ENCODE peak calls at places on chromosomes 6 and 20, in eight cellular contexts. O is stomach, L is sigmoid colon, B is endothelial cell of umbilical vein, A is breast epithelium, D is suprapubic skin, G is HCT116, C is GM12878. T is an unnamed sample. For H3K27me3, the result is how much of the 10 kb centered on the place peaks cover.

GRCh38 chr20:18638768-18639167 is 50.9 kb downstream of the DTD1 start:
- DNase-seq in O (no peak), L (peak), B (no peak), A (no peak), D (no peak), G (no peak), C (no peak), T (no peak)

GRCh38 chr20:41475507-41475906 is 108.9 kb upstream of the EMILIN3 start:
- DNase-seq in O (no peak), L (no peak), B (peak), A (no peak), D (no peak), G (no peak), C (no peak), T (no peak)

GRCh38 chr6:160400426-160400825 is 52.2 kb downstream of the SLC22A3 start:
- DNase-seq in O (no peak), L (no peak), B (no peak), A (no peak), D (no peak), G (no peak), C (no peak), T (peak)

GRCh38 chr20:60086936-60087562 is 128.8 kb downstream of the CDH26 start:
- DNase-seq in O (no peak), L (peak), B (no peak), A (no peak), D (no peak), G (no peak), C (no peak), T (no peak)

GRCh38 chr20:8661229-8662023 is 407.5 kb upstream of the PLCB4 start:
- DNase-seq in O (no peak), L (no peak), B (no peak), A (no peak), D (no peak), G (no peak), C (no peak), T (no peak)

GRCh38 chr6:104322849-104323248 is 536.9 kb downstream of the HACE1 start:
- DNase-seq in O (no peak), L (no peak), B (no peak), A (no peak), D (no peak), G (no peak), C (no peak), T (no peak)

GRCh38 chr20:40251284-40251932 is 437.6 kb downstream of the MAFB start:
- DNase-seq in O (no peak), L (no peak), B (peak), A (no peak), D (no peak), G (peak), C (no peak), T (peak)

GRCh38 chr20:35820715-35821114 is 48.9 kb downstream of the PHF20 start:
- DNase-seq in O (no peak), L (no peak), B (no peak), A (no peak), D (no peak), G (no peak), C (no peak), T (no peak)

GRCh38 chr20:25046736-25047666 is 10.9 kb downstream of the ACSS1 start:
- DNase-seq in O (no peak), L (peak), B (no peak), A (no peak), D (peak), G (no peak), C (no peak), T (no peak)

GRCh38 chr20:61477366-61477966 is 225.4 kb downstream of the CDH4 start:
- DNase-seq in O (no peak), L (no peak), B (no peak), A (no peak), D (no peak), G (no peak), C (no peak), T (no peak)

GRCh38 chr6:22250486-22250885 is 46.4 kb downstream of the PRL start:
- DNase-seq in O (no peak), L (no peak), B (no peak), A (no peak), D (no peak), G (no peak), C (no peak), T (no peak)

GRCh38 chr6:166456360-166457156 is 73.8 kb upstream of the MPC1 start:
- DNase-seq in O (no peak), L (no peak), B (peak), A (no peak), D (no peak), G (no peak), C (peak), T (peak)

GRCh38 chr6:126664271-126664670 is 324.4 kb downstream of the CENPW start:
- DNase-seq in O (no peak), L (no peak), B (no peak), A (no peak), D (no peak), G (no peak), C (no peak), T (no peak)

GRCh38 chr20:60895363-60896079 is 356.5 kb upstream of the CDH4 start:
- DNase-seq in O (no peak), L (no peak), B (no peak), A (no peak), D (no peak), G (no peak), C (no peak), T (no peak)

GRCh38 chr6:166420351-166420750 is 37.6 kb upstream of the MPC1 start:
- DNase-seq in O (no peak), L (no peak), B (peak), A (no peak), D (no peak), G (no peak), C (no peak), T (no peak)

DNA sequence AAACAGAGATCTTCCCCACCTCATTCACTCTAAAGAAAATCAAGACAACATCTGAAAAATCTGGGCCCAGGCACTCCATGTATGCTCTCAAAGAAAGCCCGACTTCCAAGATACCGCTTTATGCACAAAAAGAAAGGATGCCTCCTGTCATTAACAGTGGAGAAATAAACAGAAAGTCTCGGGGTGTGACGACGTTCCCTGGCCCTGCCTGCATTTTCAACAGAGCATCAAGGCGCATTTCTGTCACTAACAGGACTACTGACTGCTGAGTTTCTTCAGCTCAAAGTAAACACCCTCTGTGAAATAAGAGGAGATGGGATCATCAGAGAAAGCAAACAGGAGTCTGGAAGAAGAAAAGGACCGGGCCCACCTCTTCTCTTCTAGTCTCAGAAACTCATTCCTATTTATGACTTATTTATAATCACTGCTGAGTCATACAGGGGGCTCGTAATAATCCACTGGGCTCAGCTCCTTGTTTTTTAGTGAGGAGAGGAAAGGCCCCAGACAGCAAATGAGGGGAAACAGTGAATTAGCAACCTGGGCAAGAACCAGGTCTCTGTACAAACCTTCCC is 99.7 kb downstream of the ZMYND8 start:
- DNase-seq in O (no peak), L (no peak), B (peak), A (no peak), D (no peak), G (no peak), C (no peak), T (no peak)
- TF ChIP-seq POLR2AphosphoS5 in O (no peak), L (no peak), B (no peak), A (no peak), D (no peak), G (no peak), C (no peak), T (no peak)

GRCh38 chr20:36833275-36834020 is 42.5 kb upstream of the TLDC2 start:
- DNase-seq in O (no peak), L (peak), B (peak), A (no peak), D (no peak), G (no peak), C (no peak), T (no peak)

GRCh38 chr20:36835025-36835424 is 40.9 kb upstream of the TLDC2 start:
- DNase-seq in O (no peak), L (peak), B (no peak), A (no peak), D (no peak), G (no peak), C (no peak), T (no peak)

GRCh38 chr20:36832791-36833190 is 43.1 kb upstream of the TLDC2 start:
- DNase-seq in O (no peak), L (peak), B (no peak), A (no peak), D (no peak), G (no peak), C (no peak), T (no peak)

GRCh38 chr20:36836591-36837329 is 39.2 kb upstream of the TLDC2 start:
- DNase-seq in O (peak), L (peak), B (peak), A (no peak), D (no peak), G (peak), C (no peak), T (no peak)

DNA sequence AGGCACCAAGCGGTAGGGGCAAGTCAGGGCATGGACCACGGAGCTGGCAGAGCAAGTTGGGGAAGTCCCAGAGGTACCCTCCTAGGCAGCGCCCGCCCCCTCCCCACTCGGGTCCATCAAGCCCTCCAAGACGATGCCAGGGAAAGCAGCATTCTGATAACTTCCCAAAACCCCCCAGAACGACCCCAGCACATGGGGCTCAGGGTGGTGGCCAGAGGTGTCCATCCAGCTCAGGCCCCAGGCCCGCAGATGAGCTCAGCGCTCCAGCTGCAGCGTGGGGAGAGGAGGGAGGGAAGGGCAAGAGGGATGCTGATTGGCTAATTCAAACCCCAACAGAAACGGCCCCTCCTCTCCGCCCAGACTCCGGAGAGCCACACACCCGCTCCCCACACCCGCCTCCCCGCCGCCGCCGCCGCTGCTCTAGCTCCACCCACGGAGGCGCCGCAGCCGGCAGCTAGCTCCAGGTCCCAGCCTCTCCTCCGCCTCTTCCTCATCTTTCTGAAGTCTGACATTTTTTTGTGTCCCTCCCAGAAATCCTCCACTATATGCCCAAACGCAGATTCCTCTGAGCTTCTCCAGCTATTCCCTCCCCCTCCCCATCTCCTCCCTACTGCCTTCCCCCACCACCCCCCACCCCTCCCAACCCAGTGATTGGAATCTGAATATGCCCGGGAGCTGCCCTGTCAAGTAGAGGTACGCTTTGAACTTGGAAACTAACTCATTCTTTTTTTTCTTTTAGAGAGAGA is 40.3 kb upstream of the TLDC2 start:
- DNase-seq in O (peak), L (peak), B (peak), A (peak), D (peak), G (peak), C (peak), T (peak)
- TF ChIP-seq POLR2A in O (no peak), L (peak), B (peak), A (no peak), D (no peak), G (peak), C (peak), T (no peak)

GRCh38 chr6:24448396-24448795 is 41.0 kb downstream of the GPLD1 start:
- DNase-seq in O (no peak), L (no peak), B (no peak), A (no peak), D (no peak), G (no peak), C (no peak), T (no peak)

GRCh38 chr6:24448828-24449525 is 40.4 kb downstream of the GPLD1 start:
- DNase-seq in O (no peak), L (no peak), B (no peak), A (no peak), D (no peak), G (no peak), C (no peak), T (no peak)

GRCh38 chr6:24454452-24454851 is 34.9 kb downstream of the GPLD1 start:
- DNase-seq in O (no peak), L (no peak), B (no peak), A (no peak), D (no peak), G (no peak), C (no peak), T (no peak)

GRCh38 chr6:24453921-24454320 is 35.5 kb downstream of the GPLD1 start:
- DNase-seq in O (no peak), L (no peak), B (no peak), A (no peak), D (no peak), G (no peak), C (no peak), T (peak)

DNA sequence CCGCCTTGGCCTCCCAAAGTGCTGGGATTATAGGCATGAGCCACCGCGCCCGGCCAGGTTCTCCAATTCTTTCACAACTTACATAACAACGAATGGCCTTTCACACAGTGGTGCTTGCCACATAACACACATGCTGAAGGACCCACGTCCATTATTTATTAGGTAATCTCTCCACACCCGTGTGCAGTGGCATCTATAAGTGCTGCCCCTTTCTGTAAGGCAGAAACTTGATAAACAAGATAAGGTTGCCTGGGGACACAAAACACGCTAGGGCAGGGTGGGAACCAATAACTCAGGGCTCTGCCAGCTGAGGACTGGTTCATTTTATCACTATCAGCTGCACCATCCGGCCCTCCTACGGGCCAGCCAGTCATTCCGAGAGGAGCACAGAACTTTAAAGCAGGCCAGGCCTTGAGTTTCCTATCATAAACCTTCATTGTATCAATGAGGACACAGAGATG is 37.8 kb downstream of the GPLD1 start:
- DNase-seq in O (no peak), L (no peak), B (no peak), A (no peak), D (no peak), G (no peak), C (no peak), T (peak)
- H3K27me3 ChIP-seq in O (under half), L (under half), B (under half), A (under half), D (under half), G (under half), C (under half), T (under half)

GRCh38 chr6:27812805-27813626 is 99.2 kb downstream of the OR2B2 start:
- DNase-seq in O (no peak), L (no peak), B (no peak), A (no peak), D (no peak), G (no peak), C (no peak), T (no peak)
- TF ChIP-seq POLR2AphosphoS5 in O (no peak), L (no peak), B (no peak), A (no peak), D (no peak), G (no peak), C (no peak), T (no peak)

GRCh38 chr20:52847739-52848359 is 124.3 kb upstream of the TSHZ2 start:
- DNase-seq in O (peak), L (no peak), B (no peak), A (no peak), D (no peak), G (no peak), C (no peak), T (no peak)
- TF ChIP-seq POLR2A in O (no peak), L (no peak), B (no peak), A (no peak), D (no peak), G (no peak), C (no peak), T (no peak)

GRCh38 chr20:51424270-51425041 is 118.1 kb downstream of the NFATC2 start:
- DNase-seq in O (no peak), L (no peak), B (no peak), A (no peak), D (no peak), G (no peak), C (no peak), T (no peak)

GRCh38 chr20:51423810-51424209 is 118.7 kb downstream of the NFATC2 start:
- DNase-seq in O (no peak), L (no peak), B (no peak), A (no peak), D (no peak), G (no peak), C (no peak), T (no peak)

GRCh38 chr20:51426879-51427624 is 115.5 kb downstream of the NFATC2 start:
- DNase-seq in O (no peak), L (no peak), B (no peak), A (no peak), D (no peak), G (no peak), C (no peak), T (no peak)

GRCh38 chr20:51427625-51428291 is 114.8 kb downstream of the NFATC2 start:
- DNase-seq in O (no peak), L (no peak), B (no peak), A (no peak), D (no peak), G (no peak), C (no peak), T (no peak)

DNA sequence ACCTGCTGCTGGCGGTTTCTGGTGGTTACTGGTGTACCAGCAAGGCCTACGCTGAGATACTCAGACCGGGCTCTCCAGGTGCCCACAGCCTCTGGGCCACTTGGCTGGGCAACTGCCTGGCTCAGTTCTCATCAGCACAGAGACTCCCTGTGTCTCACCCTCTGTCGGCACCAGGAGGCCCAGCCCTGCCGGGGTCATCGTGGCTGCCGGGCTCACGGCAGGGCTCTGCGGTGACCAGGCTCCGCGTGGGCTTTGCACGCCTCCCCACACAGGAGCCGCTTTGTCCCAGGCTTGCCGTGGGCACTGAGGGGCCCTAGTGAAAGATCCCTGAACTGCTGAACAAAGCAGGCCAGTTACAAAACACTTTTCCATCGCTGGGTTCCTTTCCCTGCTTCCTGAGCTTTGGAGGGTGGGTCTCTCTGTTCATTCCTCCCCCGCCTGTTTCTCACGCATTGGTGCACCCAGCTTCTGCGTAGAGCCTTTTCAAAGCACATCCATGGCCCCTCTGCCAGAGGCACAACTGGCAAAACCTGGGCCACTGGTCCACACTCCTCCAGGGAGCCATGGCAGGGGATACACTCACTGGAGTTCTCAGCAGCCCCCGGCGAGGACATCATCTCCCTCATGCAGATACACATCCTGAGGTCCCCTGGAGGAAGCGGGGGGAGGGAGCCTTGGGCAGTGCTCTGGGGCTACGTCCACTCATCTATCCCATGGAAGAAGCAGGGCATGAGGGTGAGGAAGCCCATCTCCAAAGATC is 117.0 kb downstream of the NFATC2 start:
- DNase-seq in O (no peak), L (no peak), B (no peak), A (no peak), D (no peak), G (no peak), C (no peak), T (no peak)
- H3K27me3 ChIP-seq in O (under half), L (under half), B (under half), A (under half), D (under half), G (under half), C (under half), T (under half)

GRCh38 chr6:44077201-44077946 is 49.9 kb downstream of the MRPL14 start:
- DNase-seq in O (no peak), L (no peak), B (no peak), A (no peak), D (peak), G (no peak), C (no peak), T (no peak)

GRCh38 chr6:44079672-44080071 is 47.6 kb downstream of the MRPL14 start:
- DNase-seq in O (no peak), L (no peak), B (no peak), A (no peak), D (peak), G (no peak), C (no peak), T (no peak)

GRCh38 chr6:44078219-44078794 is 48.9 kb downstream of the MRPL14 start:
- DNase-seq in O (no peak), L (no peak), B (no peak), A (no peak), D (no peak), G (no peak), C (no peak), T (no peak)

GRCh38 chr6:44080561-44081521 is 46.4 kb downstream of the MRPL14 start:
- DNase-seq in O (no peak), L (no peak), B (no peak), A (no peak), D (peak), G (no peak), C (no peak), T (no peak)

DNA sequence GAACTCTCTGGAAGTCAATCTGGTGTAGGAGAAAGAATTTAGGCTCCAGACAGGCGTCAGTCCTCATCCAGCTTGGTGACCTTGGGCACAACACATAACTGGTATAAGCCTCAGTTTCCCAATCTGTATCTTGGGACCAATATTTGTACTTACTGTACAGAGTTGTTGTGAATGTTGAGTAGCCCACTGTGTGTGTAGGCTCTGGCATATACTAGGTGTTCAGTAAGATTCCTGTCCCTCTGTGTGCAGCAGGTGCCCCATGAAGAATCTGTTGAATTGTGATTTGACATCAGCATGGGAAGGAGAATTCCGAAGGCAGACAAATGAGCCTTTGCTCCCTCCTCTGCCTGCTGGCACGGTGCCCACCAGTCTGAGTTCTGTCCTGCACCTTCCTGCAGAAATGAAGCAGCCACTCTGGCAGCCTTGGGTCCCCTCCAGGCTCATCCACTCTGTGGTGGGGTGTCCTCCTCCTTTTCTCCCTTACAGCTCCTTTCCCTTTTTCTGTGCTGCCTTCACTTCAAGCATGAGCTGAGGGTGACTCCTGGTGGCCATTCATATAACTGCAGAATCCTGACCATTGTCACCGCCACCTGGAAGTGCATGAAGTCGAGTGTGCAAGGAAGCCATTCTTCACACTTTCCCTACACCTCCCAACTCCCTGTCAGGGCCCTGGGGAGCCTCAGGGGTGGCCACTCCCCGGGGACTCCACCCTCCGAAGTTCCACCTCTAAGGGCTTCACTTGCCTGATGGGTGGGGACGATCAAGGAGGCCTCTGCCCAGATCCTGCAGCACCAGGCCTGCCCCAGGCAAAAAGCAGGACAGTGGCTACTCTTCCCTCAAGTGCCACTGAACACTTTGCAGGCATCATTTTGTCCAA is 48.2 kb downstream of the MRPL14 start:
- DNase-seq in O (peak), L (peak), B (peak), A (no peak), D (peak), G (peak), C (no peak), T (no peak)
- TF ChIP-seq POLR2AphosphoS5 in O (no peak), L (no peak), B (no peak), A (peak), D (no peak), G (no peak), C (no peak), T (no peak)

T was measured in upper lobe of left lung.